ENCODE peak calls at places on chromosomes 7 and 10, in seven cellular contexts. G is IMR-90, H is H1, U is mesendoderm, W is neuronal stem cell, X is mesenchymal stem cell, D is trophoblast cell. E is an unnamed sample.

GRCh38 chr10:69641261-69641980 is 11.4 kb downstream of the FAM241B start:
- DNase-seq in G (no peak), U (no peak), H (no peak), X (no peak), D (no peak), W (no peak), E (no peak)

GRCh38 chr7:280461-280860 is 9.5 kb upstream of the FOXL3 start:
- DNase-seq in D (no peak), X (no peak), G (no peak), U (no peak), W (no peak), H (no peak), E (no peak)

GRCh38 chr10:132455986-132456847 is 59.2 kb downstream of the PWWP2B start:
- DNase-seq in W (no peak), G (no peak), H (no peak), D (no peak), X (no peak), U (no peak), E (no peak)

GRCh38 chr7:56063500-56063881 is 595 bp upstream of the SUMF2 start:
- DNase-seq in D (no peak), W (no peak), U (peak; percentile 28), G (no peak), H (no peak), X (no peak), E (no peak)

GRCh38 chr7:1244701-1245526 is 12.2 kb downstream of the UNCX start:
- DNase-seq in H (no peak), X (no peak), G (no peak), W (no peak), D (no peak), U (peak; percentile 58), E (no peak)

GRCh38 chr7:28145931-28146330 is 34.7 kb downstream of the JAZF1 start:
- DNase-seq in H (no peak), D (no peak), G (no peak), U (no peak), W (no peak), X (no peak), E (no peak)

GRCh38 chr7:13988765-13989137 is 715 bp downstream of the ETV1 start:
- DNase-seq in D (no peak), H (no peak), U (peak; percentile 87), X (peak; percentile 64), G (peak; percentile 26), W (peak; percentile 50), E (peak; percentile 58)

GRCh38 chr10:75911426-75911825 is 480.0 kb downstream of the LRMDA start:
- DNase-seq in U (no peak), X (no peak), H (no peak), W (no peak), D (no peak), G (no peak), E (no peak)

GRCh38 chr7:140360697-140361229 is 37.6 kb downstream of the SLC37A3 start:
- DNase-seq in H (no peak), X (no peak), G (no peak), U (no peak), D (no peak), W (no peak), E (no peak)

GRCh38 chr7:83643012-83643411 is 5.9 kb downstream of the SEMA3E start:
- DNase-seq in D (no peak), X (no peak), G (no peak), U (no peak), W (no peak), H (no peak), E (no peak)

GRCh38 chr10:917416-917720 is 14.1 kb downstream of the LARP4B start:
- DNase-seq in D (no peak), H (no peak), X (no peak), W (no peak), U (no peak), G (no peak), E (no peak)

GRCh38 chr10:111128331-111129167 is 51.7 kb downstream of the ADRA2A start:
- DNase-seq in U (peak; percentile 29), W (no peak), H (no peak), X (peak; percentile 12), G (peak; percentile 12), D (peak; percentile 11), E (peak; percentile 52)

GRCh38 chr7:41222704-41223103 is 480.2 kb downstream of the INHBA start:
- DNase-seq in G (peak; percentile 96), H (no peak), U (no peak), W (no peak), X (peak; percentile 56), D (peak; percentile 28), E (no peak)

GRCh38 chr7:150356265-150356897 is 12.2 kb upstream of the REPIN1 start:
- DNase-seq in D (peak; percentile 60), X (peak; percentile 71), H (no peak), W (peak; percentile 51), G (peak; percentile 33), U (peak; percentile 69), E (no peak)

GRCh38 chr10:99125879-99126278 is 109.8 kb downstream of the HPSE2 start:
- DNase-seq in X (no peak), U (peak; percentile 24), D (no peak), W (no peak), G (no peak), H (no peak), E (no peak)

GRCh38 chr10:78731675-78732074 is 337.1 kb upstream of the ZMIZ1 start:
- DNase-seq in D (no peak), H (no peak), X (no peak), U (no peak), W (no peak), G (no peak), E (no peak)

GRCh38 chr7:111076205-111076604 is 14.7 kb upstream of the LRRN3 start:
- DNase-seq in U (no peak), X (no peak), H (no peak), G (peak; percentile 74), W (no peak), D (peak; percentile 62), E (no peak)

GRCh38 chr7:33986951-33987948 is 81.9 kb downstream of the BMPER start:
- DNase-seq in H (no peak), G (peak; percentile 100), W (no peak), D (peak; percentile 78), X (peak; percentile 99), U (peak; percentile 93), E (no peak)

GRCh38 chr7:156102267-156102666 is 290.0 kb upstream of the SHH start:
- DNase-seq in W (no peak), H (no peak), G (no peak), D (no peak), U (no peak), X (no peak), E (no peak)

GRCh38 chr7:15554081-15554480 is 7.7 kb downstream of the AGMO start:
- DNase-seq in X (peak; percentile 34), H (no peak), U (no peak), G (peak; percentile 38), W (no peak), D (no peak), E (no peak)

GRCh38 chr10:36172054-36172531 is 530.0 kb upstream of the FZD8 start:
- DNase-seq in X (peak; percentile 81), U (no peak), H (no peak), G (peak; percentile 71), D (no peak), W (no peak), E (no peak)

GRCh38 chr10:23779287-23779686 is 340.4 kb downstream of the OTUD1 start:
- DNase-seq in G (no peak), H (no peak), W (no peak), U (no peak), X (no peak), D (no peak), E (no peak)

GRCh38 chr10:119608316-119609155 is 11.8 kb upstream of the TIAL1 start:
- DNase-seq in U (peak; percentile 54), D (peak; percentile 64), X (peak; percentile 37), H (no peak), G (peak; percentile 35), W (no peak), E (peak; percentile 55)

GRCh38 chr10:89792187-89792586 is 90.8 kb downstream of the KIF20B start:
- DNase-seq in G (peak; percentile 4), X (peak; percentile 13), W (no peak), D (no peak), U (no peak), H (no peak), E (no peak)

GRCh38 chr7:5295039-5296014 is 12.6 kb downstream of the SLC29A4 start:
- DNase-seq in G (no peak), D (no peak), X (no peak), U (no peak), W (no peak), H (no peak), E (no peak)

GRCh38 chr7:78223598-78223997 is 425.0 kb downstream of the PHTF2 start:
- DNase-seq in X (no peak), H (no peak), G (no peak), D (no peak), U (no peak), W (no peak), E (no peak)

GRCh38 chr7:1271046-1271445 is 38.4 kb downstream of the UNCX start:
- DNase-seq in D (no peak), X (no peak), W (no peak), G (no peak), U (no peak), H (no peak), E (no peak)

GRCh38 chr7:18081617-18082016 is 54.0 kb upstream of the PRPS1L1 start:
- DNase-seq in W (no peak), D (no peak), H (no peak), G (no peak), X (no peak), U (no peak), E (no peak)

GRCh38 chr7:136117539-136117938 is 140.4 kb upstream of the MTPN start:
- DNase-seq in U (no peak), X (no peak), W (no peak), G (no peak), D (no peak), H (no peak), E (no peak)

GRCh38 chr10:17820943-17821342 is 11.8 kb downstream of the MRC1 start:
- DNase-seq in W (no peak), G (no peak), H (no peak), D (no peak), U (no peak), X (no peak), E (no peak)
- H2BK120ac ChIP-seq in W (no peak overlapping the region), G (no peak overlapping the region), H (no peak overlapping the region), D (no peak overlapping the region), U (no peak overlapping the region), X (no peak overlapping the region), E (no peak overlapping the region)

GRCh38 chr7:158066085-158066484 is 521.5 kb downstream of the PTPRN2 start:
- DNase-seq in X (no peak), U (no peak), D (no peak), W (no peak), H (no peak), G (no peak), E (no peak)
- H2BK120ac ChIP-seq in X (no peak overlapping the region), U (no peak overlapping the region), D (no peak overlapping the region), W (no peak overlapping the region), H (no peak overlapping the region), G (no peak overlapping the region), E (no peak overlapping the region)

DNA sequence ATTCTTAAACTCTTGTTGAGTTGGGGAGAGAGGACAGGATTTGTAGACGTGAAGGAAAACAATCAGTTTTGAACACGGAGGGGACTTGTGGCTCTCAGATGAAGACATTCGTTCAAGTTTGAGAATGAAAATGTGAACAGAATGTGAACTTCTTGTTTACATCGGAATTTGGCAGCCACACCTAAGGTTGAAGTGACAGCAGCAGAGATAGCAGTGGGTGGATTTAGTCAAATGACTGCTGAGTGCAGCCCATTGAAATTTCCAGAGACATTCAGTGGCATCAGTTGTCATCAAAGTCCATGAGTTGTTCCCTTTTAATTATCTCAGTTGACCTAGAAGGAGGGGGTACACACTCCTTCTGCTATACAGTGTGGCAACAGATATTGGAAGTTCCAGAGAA is 280.0 kb downstream of the SEMA3D start:
- DNase-seq in X (no peak), W (no peak), H (no peak), G (no peak), U (peak; percentile 23), D (no peak), E (no peak)
- H2BK120ac ChIP-seq in X (no peak overlapping the region), W (no peak overlapping the region), H (peak overlapping the region; percentile 4), G (no peak overlapping the region), U (no peak overlapping the region), D (no peak overlapping the region), E (no peak overlapping the region)

GRCh38 chr10:32661346-32661745 is 215.4 kb downstream of the CCDC7 start:
- DNase-seq in X (no peak), D (peak; percentile 91), U (no peak), H (no peak), G (no peak), W (no peak), E (no peak)
- H2BK120ac ChIP-seq in X (no peak overlapping the region), D (no peak overlapping the region), U (no peak overlapping the region), H (no peak overlapping the region), G (no peak overlapping the region), W (no peak overlapping the region), E (no peak overlapping the region)